ENCODE peak calls at places on chromosomes 2 and 18, in four cellular contexts. X is naive thymus-derived CD4-positive, alpha-beta T cell; D is thoracic aorta; E is stomach. Z is an unnamed sample.

GRCh38 chr18:36706313-36706881 is 122.4 kb downstream of the TPGS2 start:
- DNase-seq in D (no peak), X (no peak), E (no peak), Z (no peak)

GRCh38 chr2:189613077-189613636 is 32.6 kb upstream of the SLC40A1 start:
- DNase-seq in E (no peak), D (no peak), X (no peak), Z (no peak)

GRCh38 chr2:28252308-28252707 is 140.3 kb upstream of the FOSL2 start:
- DNase-seq in D (no peak), X (no peak), E (no peak), Z (no peak)

GRCh38 chr18:40824291-40824690 is 1130.7 kb upstream of the PIK3C3 start:
- DNase-seq in D (no peak), X (no peak), E (no peak), Z (no peak)

GRCh38 chr2:237858294-237859081 is 935 bp upstream of the RAMP1 start:
- DNase-seq in X (peak; percentile 50), E (peak; percentile 69), D (no peak), Z (peak; percentile 71)

GRCh38 chr2:135798762-135799161 is 38.2 kb downstream of the LCT start:
- DNase-seq in D (no peak), E (no peak), X (no peak), Z (no peak)

GRCh38 chr2:159571540-159572260 is 44.6 kb downstream of the BAZ2B start:
- DNase-seq in D (no peak), E (no peak), X (no peak), Z (no peak)

GRCh38 chr2:223600056-223600455 is 2.1 kb downstream of the SCG2 start:
- DNase-seq in X (no peak), E (no peak), D (no peak), Z (no peak)

DNA sequence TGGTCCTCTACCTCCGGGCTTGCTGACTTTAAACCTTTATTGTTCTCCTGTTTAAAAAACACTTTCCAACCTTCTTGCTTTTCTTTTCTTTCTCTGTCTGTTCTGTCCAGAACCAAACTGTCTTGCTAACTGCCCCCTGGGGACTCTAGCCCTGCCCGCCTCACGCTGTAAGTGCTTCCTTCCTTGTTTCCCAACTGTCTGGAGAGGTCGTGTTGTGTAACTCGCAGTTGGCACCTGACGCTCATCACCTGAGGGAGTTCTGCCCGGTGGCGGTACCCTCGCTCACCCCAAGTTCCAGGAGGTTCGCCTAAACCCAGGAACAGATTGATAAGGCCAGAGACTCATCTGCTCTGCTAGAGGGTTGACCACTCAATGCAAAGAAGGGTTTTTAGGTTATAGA is 123.4 kb downstream of the MTCL1 start:
- DNase-seq in E (no peak), D (no peak), X (no peak), Z (no peak)
- H3K27ac ChIP-seq in E (no peak overlapping the region), D (no peak overlapping the region), X (no peak overlapping the region), Z (no peak overlapping the region)

GRCh38 chr2:212842544-212843185 is 304.1 kb upstream of the ERBB4 start:
- DNase-seq in E (no peak), D (no peak), X (no peak), Z (no peak)

GRCh38 chr2:212843409-212844199 is 305.0 kb upstream of the ERBB4 start:
- DNase-seq in E (no peak), D (no peak), X (no peak), Z (no peak)

GRCh38 chr2:212841426-212841825 is 302.8 kb upstream of the ERBB4 start:
- DNase-seq in E (no peak), D (no peak), X (no peak), Z (no peak)

DNA sequence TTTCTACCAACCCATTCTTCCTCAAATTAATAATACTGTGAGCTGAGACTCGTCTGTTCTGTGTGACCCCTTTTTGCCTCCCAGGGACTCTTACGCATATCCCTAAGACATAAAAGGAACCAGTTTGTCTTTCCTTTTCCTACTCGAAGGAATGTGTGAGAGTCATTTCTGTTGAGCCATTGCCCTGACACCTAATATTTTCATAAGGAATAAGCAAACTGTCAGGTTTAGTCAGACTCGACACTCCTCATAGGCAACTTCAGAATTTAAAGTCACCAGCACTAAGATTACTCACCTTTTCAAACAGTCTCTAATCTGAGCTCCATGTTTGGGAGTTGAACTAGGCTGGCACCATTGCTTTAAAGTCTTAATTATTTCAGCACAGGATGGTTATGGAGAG is 305.5 kb downstream of the IKZF2 start:
- DNase-seq in E (no peak), X (no peak), D (no peak), Z (no peak)
- H3K27ac ChIP-seq in E (no peak overlapping the region), X (no peak overlapping the region), D (no peak overlapping the region), Z (no peak overlapping the region)

GRCh38 chr2:188272121-188272520 is 19.6 kb upstream of the GULP1 start:
- DNase-seq in D (no peak), X (no peak), E (no peak), Z (no peak)

GRCh38 chr2:188280811-188281222 is 10.9 kb upstream of the GULP1 start:
- DNase-seq in X (no peak), D (no peak), E (no peak), Z (no peak)

GRCh38 chr2:188279093-188279445 is 12.6 kb upstream of the GULP1 start:
- DNase-seq in D (no peak), X (no peak), E (no peak), Z (no peak)

GRCh38 chr2:188278388-188279092 is 13.1 kb upstream of the GULP1 start:
- DNase-seq in E (no peak), X (no peak), D (no peak), Z (no peak)

GRCh38 chr2:188276255-188276654 is 15.4 kb upstream of the GULP1 start:
- DNase-seq in X (no peak), D (no peak), E (no peak), Z (no peak)
- H3K27ac ChIP-seq in X (no peak overlapping the region), D (no peak overlapping the region), E (no peak overlapping the region), Z (no peak overlapping the region)

GRCh38 chr2:55025627-55026026 is 24.6 kb downstream of the RTN4 start:
- DNase-seq in X (no peak), D (no peak), E (no peak), Z (no peak)
- H3K27ac ChIP-seq in X (no peak overlapping the region), D (no peak overlapping the region), E (no peak overlapping the region), Z (no peak overlapping the region)

GRCh38 chr2:50719837-50720694 is 311.9 kb downstream of the NRXN1 start:
- DNase-seq in X (no peak), E (no peak), D (no peak), Z (no peak)
- H3K27ac ChIP-seq in X (no peak overlapping the region), E (no peak overlapping the region), D (no peak overlapping the region), Z (no peak overlapping the region)

GRCh38 chr2:24883946-24884345 is 36.1 kb downstream of the ADCY3 start:
- DNase-seq in D (no peak), E (no peak), X (no peak), Z (no peak)
- H3K27ac ChIP-seq in D (no peak overlapping the region), E (no peak overlapping the region), X (no peak overlapping the region), Z (no peak overlapping the region)

DNA sequence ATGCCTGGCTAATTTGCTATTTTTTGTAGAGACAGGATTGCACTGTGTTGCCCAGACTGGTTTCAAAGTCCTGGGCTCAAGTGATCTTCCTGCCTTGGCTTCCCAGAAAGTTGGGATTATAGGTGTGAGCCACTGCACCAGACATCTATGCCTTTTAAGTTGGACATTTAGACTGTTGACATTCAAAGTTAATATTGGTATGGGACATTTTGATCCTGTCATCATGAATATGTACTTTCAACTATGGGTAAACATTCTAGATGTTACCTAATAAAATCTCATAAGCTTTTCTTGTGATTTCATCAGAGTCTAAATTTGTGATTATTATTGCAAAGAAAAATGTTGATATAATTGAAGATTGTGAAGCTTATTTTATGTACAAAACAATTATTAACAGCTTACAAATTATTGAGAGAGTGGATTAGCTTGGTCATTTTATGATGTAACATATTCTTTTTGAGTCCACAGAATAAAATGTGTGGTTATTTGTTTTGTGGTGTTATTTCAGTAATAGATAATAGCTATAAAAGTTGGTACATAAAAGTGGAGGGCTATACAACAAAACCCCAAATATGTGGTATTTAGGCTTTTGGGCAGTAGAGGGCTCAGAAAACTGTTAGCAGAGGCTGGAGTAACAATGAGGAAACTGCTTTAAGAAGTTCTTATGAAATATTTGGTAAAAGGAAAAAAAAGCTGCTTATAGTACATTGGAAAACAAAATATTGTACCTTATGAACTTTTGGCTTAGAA is 41.4 kb downstream of the STARD6 start:
- DNase-seq in X (no peak), D (no peak), E (no peak), Z (no peak)
- H3K27ac ChIP-seq in X (no peak overlapping the region), D (no peak overlapping the region), E (no peak overlapping the region), Z (no peak overlapping the region)

GRCh38 chr2:232264081-232264480 is 114.5 kb upstream of the ALPP start:
- DNase-seq in X (no peak), D (no peak), E (no peak), Z (no peak)
- H3K27ac ChIP-seq in X (no peak overlapping the region), D (no peak overlapping the region), E (no peak overlapping the region), Z (no peak overlapping the region)

GRCh38 chr2:109217362-109218086 is 88.5 kb downstream of the SH3RF3 start:
- DNase-seq in D (no peak), X (peak; percentile 42), E (no peak), Z (no peak)
- H3K27ac ChIP-seq in D (peak overlapping the region; percentile 69), X (no peak overlapping the region), E (peak overlapping the region; percentile 75), Z (no peak overlapping the region)

GRCh38 chr2:26910176-26910575 is 60.3 kb upstream of the MAPRE3 start:
- DNase-seq in D (no peak), E (no peak), X (no peak), Z (no peak)

GRCh38 chr2:26913599-26914285 is 56.7 kb upstream of the MAPRE3 start:
- DNase-seq in D (no peak), X (no peak), E (no peak), Z (no peak)

GRCh38 chr2:26914286-26914962 is 56.0 kb upstream of the MAPRE3 start:
- DNase-seq in E (no peak), X (no peak), D (no peak), Z (no peak)

GRCh38 chr2:26914963-26915310 is 55.5 kb upstream of the MAPRE3 start:
- DNase-seq in E (no peak), D (no peak), X (no peak), Z (no peak)

GRCh38 chr2:26911911-26912861 is 58.3 kb upstream of the MAPRE3 start:
- DNase-seq in D (no peak), E (no peak), X (no peak), Z (no peak)
- H3K27ac ChIP-seq in D (no peak overlapping the region), E (no peak overlapping the region), X (no peak overlapping the region), Z (no peak overlapping the region)